ENCODE peak calls at places on chromosomes 3 and 15, in six cellular contexts. O is HepG2, P is K562, G is HCT116, U is upper lobe of left lung, N is GM12878. R is an unnamed sample.

GRCh38 chr3:28576590-28577220 is 228.1 kb upstream of the AZI2 start:
- ATAC-seq in G (no peak), N (no peak), U (peak; percentile 9), O (peak; percentile 23), P (no peak), R (no peak)

GRCh38 chr3:45137656-45138181 is 8.5 kb downstream of the CDCP1 start:
- ATAC-seq in P (peak; percentile 67), U (no peak), G (no peak), O (no peak), N (no peak), R (no peak)

GRCh38 chr3:30199855-30200254 is 406.5 kb upstream of the TGFBR2 start:
- ATAC-seq in P (no peak), G (no peak), O (no peak), N (no peak), U (no peak), R (no peak)

GRCh38 chr15:62874933-62875625 is 167.5 kb upstream of the TPM1 start:
- ATAC-seq in N (no peak), U (no peak), O (no peak), P (no peak), G (no peak), R (peak; percentile 80)

GRCh38 chr3:73094951-73095350 is 33.5 kb downstream of the EBLN2 start:
- ATAC-seq in N (peak; percentile 28), P (no peak), G (no peak), O (peak; percentile 66), U (peak; percentile 19), R (no peak)

GRCh38 chr3:69541823-69542264 is 156.0 kb upstream of the FRMD4B start:
- ATAC-seq in O (no peak), P (no peak), G (no peak), U (peak; percentile 57), N (no peak), R (no peak)

GRCh38 chr15:87851497-87851896 is 405.0 kb downstream of the NTRK3 start:
- ATAC-seq in G (no peak), O (no peak), P (no peak), N (no peak), U (no peak), R (no peak)

GRCh38 chr3:32120480-32120879 is 14.1 kb downstream of the GPD1L start:
- ATAC-seq in N (no peak), U (peak; percentile 65), P (no peak), G (no peak), O (no peak), R (no peak)

GRCh38 chr3:52277071-52277964 is 1.1 kb downstream of the WDR82 start:
- ATAC-seq in P (peak; percentile 48), O (peak; percentile 66), G (no peak), N (peak; percentile 69), U (peak; percentile 64), R (no peak)

GRCh38 chr3:132034097-132034485 is 723 bp downstream of the CPNE4 start:
- ATAC-seq in G (no peak), N (no peak), U (no peak), O (no peak), P (no peak), R (no peak)

GRCh38 chr3:196356556-196356955 is 18.4 kb upstream of the TM4SF19 start:
- ATAC-seq in P (no peak), O (no peak), N (no peak), G (no peak), U (no peak), R (no peak)

GRCh38 chr15:34984884-34985630 is 3.0 kb downstream of the ZNF770 start:
- ATAC-seq in U (no peak), N (no peak), G (no peak), O (no peak), P (no peak), R (no peak)

GRCh38 chr3:126321490-126321889 is 35.7 kb downstream of the KLF15 start:
- ATAC-seq in U (no peak), N (no peak), P (no peak), O (no peak), G (no peak), R (no peak)

GRCh38 chr3:4065080-4065479 is 238.1 kb upstream of the SETMAR start:
- ATAC-seq in P (no peak), U (no peak), O (no peak), N (peak; percentile 78), G (no peak), R (no peak)

GRCh38 chr15:81024265-81024875 is 23.6 kb downstream of the TLNRD1 start:
- ATAC-seq in G (no peak), P (peak; percentile 68), U (peak; percentile 29), O (no peak), N (peak; percentile 3), R (no peak)

GRCh38 chr3:124972457-124972856 is 37.9 kb upstream of the MUC13 start:
- ATAC-seq in O (no peak), U (no peak), P (no peak), G (no peak), N (no peak), R (no peak)

GRCh38 chr15:38440353-38441129 is 13.4 kb upstream of the FAM98B start:
- ATAC-seq in U (peak; percentile 94), G (peak; percentile 91), P (peak; percentile 83), N (peak; percentile 92), O (peak; percentile 96), R (peak; percentile 66)

GRCh38 chr3:38227989-38228388 is 37.6 kb upstream of the SLC22A13 start:
- ATAC-seq in O (no peak), G (no peak), P (peak; percentile 46), U (peak; percentile 52), N (no peak), R (no peak)

GRCh38 chr3:15585111-15585844 is 16.1 kb downstream of the HACL1 start:
- ATAC-seq in U (peak; percentile 59), N (no peak), P (no peak), G (no peak), O (no peak), R (no peak)

GRCh38 chr3:182755308-182756106 is 37.8 kb upstream of the ATP11B start:
- ATAC-seq in U (no peak), G (no peak), P (no peak), O (no peak), N (no peak), R (no peak)

GRCh38 chr15:70203981-70204560 is 106.4 kb upstream of the TLE3 start:
- ATAC-seq in O (no peak), N (no peak), G (no peak), U (no peak), P (no peak), R (no peak)

GRCh38 chr3:31251083-31251482 is 281.6 kb upstream of the STT3B start:
- ATAC-seq in O (no peak), P (no peak), G (no peak), N (no peak), U (no peak), R (no peak)

GRCh38 chr3:160257606-160258005 is 32.4 kb downstream of the C3orf80 start:
- ATAC-seq in N (no peak), P (no peak), G (no peak), O (no peak), U (no peak), R (no peak)

GRCh38 chr3:128734523-128735189 is 8.7 kb downstream of the RAB7A start:
- ATAC-seq in P (no peak), O (no peak), G (no peak), U (no peak), N (peak; percentile 73), R (no peak)

GRCh38 chr3:14369675-14370669 is 32.4 kb upstream of the SLC6A6 start:
- ATAC-seq in N (peak; percentile 47), O (peak; percentile 85), U (no peak), G (peak; percentile 84), P (peak; percentile 60), R (no peak)

GRCh38 chr3:74375653-74376052 is 238.8 kb downstream of the CNTN3 start:
- ATAC-seq in O (no peak), G (no peak), P (no peak), U (no peak), N (no peak), R (no peak)

GRCh38 chr3:157786618-157787017 is 283.4 kb upstream of the VEPH1 start:
- ATAC-seq in U (no peak), P (no peak), N (no peak), O (no peak), G (no peak), R (no peak)

GRCh38 chr3:50369271-50369670 is 9.9 kb upstream of the TMEM115 start:
- ATAC-seq in U (no peak), P (no peak), G (no peak), O (no peak), N (no peak), R (no peak)

DNA sequence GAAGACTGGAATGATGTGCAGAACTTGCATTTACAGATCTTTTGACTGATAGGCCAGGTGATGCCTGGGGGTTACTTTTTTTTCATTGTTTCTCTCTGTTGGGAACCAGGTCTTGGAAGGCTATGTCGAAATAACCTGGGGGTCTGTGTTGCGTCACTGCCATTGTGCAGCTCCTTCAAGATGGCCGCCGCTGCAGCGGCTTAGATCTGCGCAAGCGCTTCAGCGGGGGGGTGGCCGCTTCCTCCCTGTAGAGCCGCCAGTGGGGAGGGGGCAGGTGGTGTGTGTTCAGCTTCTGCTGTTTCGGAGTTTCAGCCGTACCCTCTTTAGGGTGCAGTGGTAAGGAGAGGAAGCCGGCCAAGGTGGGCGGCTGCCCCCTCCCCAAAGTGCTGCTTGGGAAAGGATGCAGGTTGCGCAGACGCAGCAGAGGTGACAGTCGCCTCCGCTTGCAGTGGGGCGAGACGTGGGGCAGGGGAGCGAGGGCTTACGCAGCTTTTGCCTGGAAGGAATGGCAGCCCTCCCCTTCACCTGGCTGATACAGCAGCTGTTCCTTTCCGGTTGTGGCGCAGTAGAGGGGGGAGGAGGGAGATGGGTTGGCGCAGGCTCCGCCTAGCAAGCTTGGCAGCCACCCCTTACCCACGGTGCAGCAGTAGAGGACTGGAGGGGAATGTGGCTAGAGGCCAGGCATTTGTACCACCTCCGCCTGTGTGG is 1.5 kb downstream of the SNRPN start:
- ATAC-seq in P (no peak), U (peak; percentile 87), O (peak; percentile 84), G (no peak), N (peak; percentile 84), R (peak; percentile 82)
- TF ChIP-seq POLR2AphosphoS5 in P (no peak), U (peak; percentile 45), O (no peak), G (no peak), N (peak; percentile 57), R (peak; percentile 30)

GRCh38 chr3:123155471-123156011 is 46.2 kb upstream of the SEC22A start:
- ATAC-seq in G (no peak), N (no peak), P (no peak), U (no peak), O (no peak), R (no peak)
- H3K4me1 ChIP-seq in G (no peaks in the 10 kb centered on the region), N (peaks cover 9% of the 10 kb centered on the region), P (no peaks in the 10 kb centered on the region), U (peaks cover 29% of the 10 kb centered on the region), O (peaks cover 26% of the 10 kb centered on the region), R (no peaks in the 10 kb centered on the region)

GRCh38 chr15:72231066-72231846 is at the start of gene PKM:
- ATAC-seq in N (peak; percentile 57), U (peak; percentile 92), P (peak; percentile 78), G (peak; percentile 70), O (peak; percentile 79), R (peak; percentile 89)
- TF ChIP-seq POLR2A in N (peak; percentile 95), U (peak; percentile 95), P (peak; percentile 93), G (peak; percentile 97), O (peak; percentile 97), R (peak; percentile 98)

GRCh38 chr3:79284781-79285180 is 483.0 kb downstream of the ROBO1 start:
- ATAC-seq in G (no peak), N (peak; percentile 81), O (no peak), P (no peak), U (no peak), R (no peak)

GRCh38 chr3:79286882-79287281 is 480.9 kb downstream of the ROBO1 start:
- ATAC-seq in G (no peak), N (no peak), O (no peak), U (no peak), P (no peak), R (no peak)
- TF ChIP-seq POLR2AphosphoS5 in G (no peak), N (no peak), O (no peak), U (no peak), P (no peak), R (no peak)

GRCh38 chr3:9791790-9792404 is 376 bp downstream of the TADA3 start:
- ATAC-seq in U (no peak), O (no peak), P (no peak), G (no peak), N (no peak), R (no peak)
- H3K4me1 ChIP-seq in U (peaks cover 42% of the 10 kb centered on the region), O (peaks cover 28% of the 10 kb centered on the region), P (peaks cover 22% of the 10 kb centered on the region), G (peaks cover 18% of the 10 kb centered on the region), N (peaks cover 14% of the 10 kb centered on the region), R (peaks cover 18% of the 10 kb centered on the region)